ENCODE peak calls at places on chromosomes 4 and X, in five cellular contexts. Z is ovary, K is lung, P is sigmoid colon, Y is tibial nerve. L is an unnamed sample. For H3K36me3, the result is how much of the 10 kb centered on the place peaks cover.

GRCh38 chrX:53479295-53479694 is 45.1 kb upstream of the HSD17B10 start:
- DNase-seq in Z (no peak), K (no peak), P (no peak), Y (no peak), L (no peak)

GRCh38 chr4:122003335-122003734 is 51.5 kb upstream of the TRPC3 start:
- DNase-seq in Z (no peak), K (no peak), P (no peak), Y (peak), L (no peak)

GRCh38 chr4:139515531-139515958 is 40.5 kb downstream of the SETD7 start:
- DNase-seq in Z (no peak), K (no peak), P (no peak), Y (no peak), L (no peak)

GRCh38 chr4:40316782-40317635 is 18.1 kb upstream of the CHRNA9 start:
- DNase-seq in Z (peak), K (peak), P (peak), Y (peak), L (peak)

GRCh38 chr4:55396305-55397023 is 707 bp downstream of the TMEM165 start:
- DNase-seq in Z (peak), K (peak), P (peak), Y (peak), L (peak)

GRCh38 chr4:148288448-148288847 is 153.8 kb downstream of the NR3C2 start:
- DNase-seq in Z (no peak), K (no peak), P (no peak), Y (no peak), L (no peak)

GRCh38 chrX:116417214-116417613 is 19.2 kb upstream of the SLC6A14 start:
- DNase-seq in Z (no peak), K (no peak), P (no peak), Y (no peak), L (no peak)

GRCh38 chrX:22912598-22912997 is 87.2 kb upstream of the DDX53 start:
- DNase-seq in Z (no peak), K (no peak), P (no peak), Y (no peak), L (no peak)

GRCh38 chr4:42732776-42733175 is 75.9 kb upstream of the ATP8A1 start:
- DNase-seq in Z (no peak), K (no peak), P (no peak), Y (no peak), L (no peak)

GRCh38 chrX:16185725-16186136 is 18.4 kb downstream of the MAGEB17 start:
- DNase-seq in Z (no peak), K (no peak), P (no peak), Y (no peak), L (no peak)

GRCh38 chr4:85929926-85930325 is 429.9 kb downstream of the MAPK10 start:
- DNase-seq in Z (no peak), K (peak), P (no peak), Y (no peak), L (no peak)

GRCh38 chr4:128410037-128410436 is 122.4 kb upstream of the PGRMC2 start:
- DNase-seq in Z (no peak), K (no peak), P (no peak), Y (no peak), L (no peak)

GRCh38 chr4:140659935-140660710 is 91.4 kb upstream of the UCP1 start:
- DNase-seq in Z (no peak), K (no peak), P (no peak), Y (no peak), L (no peak)

GRCh38 chr4:2135083-2135482 is 76.0 kb downstream of the NAT8L start:
- DNase-seq in Z (no peak), K (no peak), P (no peak), Y (no peak), L (no peak)

GRCh38 chr4:2172161-2172560 is 69.8 kb downstream of the HAUS3 start:
- DNase-seq in Z (no peak), K (no peak), P (no peak), Y (no peak), L (no peak)

GRCh38 chr4:91502365-91502764 is 801.4 kb upstream of the GRID2 start:
- DNase-seq in Z (no peak), K (no peak), P (no peak), Y (no peak), L (no peak)

GRCh38 chr4:4613126-4613465 is 71.2 kb upstream of the STX18 start:
- DNase-seq in Z (no peak), K (no peak), P (no peak), Y (no peak), L (no peak)

GRCh38 chrX:147899715-147900114 is 12.0 kb upstream of the FMR1 start:
- DNase-seq in Z (no peak), K (no peak), P (no peak), Y (no peak), L (no peak)

GRCh38 chrX:55907968-55908607 is 190.5 kb downstream of the RRAGB start:
- DNase-seq in Z (peak), K (peak), P (peak), Y (peak), L (peak)

GRCh38 chr4:102959503-102959902 is 60.0 kb downstream of the SLC9B1 start:
- DNase-seq in Z (no peak), K (no peak), P (no peak), Y (no peak), L (no peak)

GRCh38 chr4:2354127-2354526 is 64.3 kb downstream of the ZFYVE28 start:
- DNase-seq in Z (no peak), K (no peak), P (peak), Y (no peak), L (no peak)

GRCh38 chr4:184695178-184695896 is 38.6 kb downstream of the CENPU start:
- DNase-seq in Z (no peak), K (no peak), P (no peak), Y (no peak), L (no peak)

GRCh38 chr4:184473515-184474260 is 662 bp downstream of the IRF2 start:
- DNase-seq in Z (peak), K (peak), P (no peak), Y (no peak), L (peak)

GRCh38 chr4:1451106-1451751 is 45.0 kb upstream of the NKX1-1 start:
- DNase-seq in Z (peak), K (no peak), P (no peak), Y (no peak), L (no peak)

GRCh38 chr4:100348472-100348871 is 158.2 kb upstream of the DDIT4L start:
- DNase-seq in Z (no peak), K (no peak), P (no peak), Y (no peak), L (no peak)

GRCh38 chrX:155218777-155219176 is 2.5 kb downstream of the VBP1 start:
- DNase-seq in Z (no peak), K (no peak), P (no peak), Y (no peak), L (no peak)

GRCh38 chr4:78138252-78138651 is 81.1 kb downstream of the FRAS1 start:
- DNase-seq in Z (no peak), K (no peak), P (no peak), Y (no peak), L (no peak)

GRCh38 chr4:53039741-53040458 is 177.8 kb downstream of the RASL11B start:
- DNase-seq in Z (no peak), K (no peak), P (no peak), Y (no peak), L (no peak)

GRCh38 chr4:107094332-107094731 is 58.2 kb upstream of the DKK2 start:
- DNase-seq in Z (no peak), K (no peak), P (no peak), Y (no peak), L (no peak)

GRCh38 chr4:899556-899906 is 32.6 kb downstream of the GAK start:
- DNase-seq in Z (no peak), K (no peak), P (no peak), Y (no peak), L (no peak)

GRCh38 chr4:173242466-173243250 is 74.0 kb downstream of the GALNT7 start:
- DNase-seq in Z (no peak), K (no peak), P (no peak), Y (no peak), L (no peak)

GRCh38 chr4:155552180-155552579 is 114.5 kb upstream of the GUCY1A1 start:
- DNase-seq in Z (no peak), K (no peak), P (no peak), Y (no peak), L (no peak)

GRCh38 chrX:10017866-10018265 is 50.7 kb downstream of the CLDN34 start:
- DNase-seq in Z (no peak), K (no peak), P (peak), Y (no peak), L (no peak)

GRCh38 chr4:110193822-110194761 is 4.3 kb downstream of the ELOVL6 start:
- DNase-seq in Z (peak), K (peak), P (peak), Y (peak), L (peak)

GRCh38 chrX:9164086-9164485 is 130.2 kb upstream of the FAM9B start:
- DNase-seq in Z (no peak), K (no peak), P (no peak), Y (no peak), L (no peak)

GRCh38 chr4:119525005-119525749 is 103.4 kb downstream of the PDE5A start:
- DNase-seq in Z (no peak), K (no peak), P (no peak), Y (no peak), L (no peak)

GRCh38 chr4:74223098-74223497 is 65.2 kb downstream of the MTHFD2L start:
- DNase-seq in Z (no peak), K (no peak), P (no peak), Y (no peak), L (no peak)

GRCh38 chr4:123516576-123516975 is 120.0 kb downstream of the SPRY1 start:
- DNase-seq in Z (no peak), K (no peak), P (no peak), Y (no peak), L (no peak)

GRCh38 chr4:82833696-82834313 is 35.2 kb upstream of the SCD5 start:
- DNase-seq in Z (no peak), K (no peak), P (no peak), Y (no peak), L (no peak)

GRCh38 chrX:11533211-11533651 is 132.5 kb downstream of the ARHGAP6 start:
- DNase-seq in Z (no peak), K (no peak), P (no peak), Y (no peak), L (no peak)

GRCh38 chrX:51802917-51803688 is 59.9 kb downstream of the GSPT2 start:
- DNase-seq in Z (peak), K (peak), P (peak), Y (peak), L (peak)
- H3K27ac ChIP-seq in Z (no peak), K (peak), P (peak), Y (no peak), L (peak)

GRCh38 chr4:151238477-151238876 is 38.5 kb upstream of the PRSS48 start:
- DNase-seq in Z (no peak), K (no peak), P (no peak), Y (peak), L (no peak)
- TF ChIP-seq CTCF in Z (no peak), K (no peak), P (no peak), Y (peak), L (no peak)

DNA sequence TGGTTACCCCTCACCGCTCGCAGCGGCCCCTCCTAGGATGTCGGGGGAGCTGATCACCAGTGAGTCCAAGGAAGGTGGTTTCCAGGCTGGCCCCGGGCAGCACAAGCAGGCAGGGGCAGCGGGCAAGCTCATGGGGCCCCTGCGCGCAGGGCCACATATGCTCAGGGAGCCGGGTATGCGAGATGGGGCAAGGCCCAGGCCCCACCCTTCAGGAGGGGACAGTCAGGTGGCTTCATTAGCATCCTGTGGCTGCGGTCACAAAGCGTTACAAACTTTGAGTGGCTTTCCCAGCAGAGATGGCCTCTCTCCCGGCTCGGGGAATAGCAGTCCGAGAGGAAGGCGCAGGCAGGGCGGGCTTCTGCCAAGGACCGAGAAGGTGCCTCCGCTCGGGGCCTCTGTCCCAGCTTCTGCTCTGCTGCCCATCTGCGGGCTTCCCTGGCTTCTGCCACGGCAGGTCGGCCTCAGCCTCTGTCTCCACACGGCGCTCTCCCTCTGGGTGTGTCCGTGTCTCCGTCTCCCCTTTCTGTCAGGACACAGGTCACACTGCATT is 13.5 kb downstream of the ABCD1 start:
- DNase-seq in Z (no peak), K (no peak), P (no peak), Y (no peak), L (no peak)
- H3K36me3 ChIP-seq in Z (under half), K (under half), P (under half), Y (under half), L (under half)

DNA sequence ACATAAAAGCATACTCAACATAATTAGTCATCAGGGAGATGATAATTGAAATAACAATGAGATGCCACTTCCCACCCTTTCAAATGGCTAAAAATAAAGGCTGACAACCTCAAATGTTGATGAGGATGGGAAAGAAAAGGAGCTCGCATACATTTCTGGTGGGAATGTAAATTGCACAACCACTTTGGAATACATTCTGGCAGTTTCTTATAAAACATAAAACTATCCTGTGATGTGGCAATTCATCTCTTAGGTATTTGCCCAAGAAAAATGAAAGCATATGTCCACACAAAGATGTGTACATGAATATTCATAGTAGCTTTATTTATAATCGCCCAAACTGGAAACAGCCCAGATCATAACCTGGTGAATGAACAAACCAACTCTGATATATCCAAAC is 682 bp upstream of the ZNF275 start:
- DNase-seq in Z (no peak), K (no peak), P (no peak), Y (no peak), L (no peak)
- H3K27ac ChIP-seq in Z (no peak), K (no peak), P (no peak), Y (no peak), L (no peak)

GRCh38 chr4:166252487-166253402 is 379.7 kb downstream of the TLL1 start:
- DNase-seq in Z (no peak), K (no peak), P (no peak), Y (no peak), L (no peak)
- TF ChIP-seq CTCF in Z (no peak), K (no peak), P (peak), Y (peak), L (no peak)

DNA sequence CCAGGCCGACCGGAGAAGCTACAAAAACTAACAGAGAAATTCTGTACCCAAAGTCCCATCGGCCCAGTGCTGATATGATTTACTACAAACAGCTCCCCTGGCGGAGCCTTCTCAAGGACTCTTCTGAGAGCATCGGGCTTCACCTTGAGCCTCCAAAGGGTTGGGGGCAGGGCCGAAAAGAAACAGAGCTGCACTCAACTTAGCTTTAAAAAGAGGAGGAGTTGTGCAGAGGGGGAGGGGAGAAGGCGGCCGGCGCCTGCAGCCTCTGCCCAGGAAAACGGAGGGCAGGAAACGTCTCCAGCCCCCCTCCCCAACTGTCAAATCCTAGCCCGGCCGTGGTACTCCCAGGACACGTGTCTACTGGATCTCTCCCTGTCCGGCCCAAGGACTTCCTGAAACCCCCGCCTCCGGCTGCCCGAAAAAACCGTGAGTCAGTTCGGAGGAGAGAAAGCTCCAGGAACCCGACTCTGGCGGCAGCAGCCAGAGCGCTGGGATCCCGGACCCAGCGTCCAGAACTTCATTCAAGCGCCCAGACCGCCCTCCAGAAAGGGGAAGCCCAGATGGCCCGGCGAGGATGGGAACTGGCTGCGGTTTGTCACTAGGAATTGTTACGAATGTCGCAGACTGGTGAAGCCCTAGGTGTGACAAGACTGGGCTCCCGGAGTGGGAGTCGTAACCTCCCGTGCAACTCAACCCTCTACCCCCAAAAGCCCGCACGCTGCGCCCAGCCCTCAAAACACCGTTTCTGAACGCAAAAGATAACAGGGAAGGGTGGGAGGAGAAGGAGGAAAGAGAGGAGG is 1.0 kb downstream of the ADAMTS3 start:
- DNase-seq in Z (peak), K (peak), P (peak), Y (peak), L (peak)
- H3K36me3 ChIP-seq in Z (under half), K (under half), P (under half), Y (under half), L (under half)

L was measured in uterus.